ENCODE peak calls at places on chromosomes 4 and X, in four cellular contexts. One of them, this sample, is unnamed.

GRCh38 chrX:153649915-153650782 is 3.1 kb downstream of the DUSP9 start:
- DNase-seq in ascending aorta: peak; percentile 52
- DNase-seq in neural progenitor cell: no peak
- DNase-seq in fibroblast of lung: no peak
- DNase-seq in this sample: no peak

GRCh38 chr4:150931796-150932195 is 83.3 kb downstream of the LRBA start:
- DNase-seq in fibroblast of lung: no peak
- DNase-seq in ascending aorta: no peak
- DNase-seq in neural progenitor cell: no peak
- DNase-seq in this sample: no peak

GRCh38 chrX:80879143-80879542 is 69.5 kb upstream of the BRWD3 start:
- DNase-seq in fibroblast of lung: no peak
- DNase-seq in ascending aorta: no peak
- DNase-seq in neural progenitor cell: no peak
- DNase-seq in this sample: no peak

GRCh38 chrX:64642482-64642881 is 247.2 kb upstream of the MTMR8 start:
- DNase-seq in fibroblast of lung: no peak
- DNase-seq in ascending aorta: no peak
- DNase-seq in neural progenitor cell: peak; percentile 12
- DNase-seq in this sample: no peak

GRCh38 chrX:50448565-50448964 is 22.1 kb downstream of the DGKK start:
- DNase-seq in fibroblast of lung: no peak
- DNase-seq in neural progenitor cell: no peak
- DNase-seq in ascending aorta: no peak
- DNase-seq in this sample: no peak

GRCh38 chr4:182343435-182343834 is 100.2 kb downstream of the TENM3 start:
- DNase-seq in fibroblast of lung: no peak
- DNase-seq in ascending aorta: no peak
- DNase-seq in neural progenitor cell: peak; percentile 54
- DNase-seq in this sample: no peak

GRCh38 chr4:7156273-7157139 is 35.8 kb upstream of the SORCS2 start:
- DNase-seq in ascending aorta: peak; percentile 56
- DNase-seq in neural progenitor cell: peak; percentile 73
- DNase-seq in fibroblast of lung: peak; percentile 37
- DNase-seq in this sample: no peak

GRCh38 chrX:106484233-106484632 is 127.5 kb upstream of the RADX start:
- DNase-seq in neural progenitor cell: no peak
- DNase-seq in ascending aorta: no peak
- DNase-seq in fibroblast of lung: no peak
- DNase-seq in this sample: no peak

GRCh38 chrX:71191253-71191652 is 31.8 kb upstream of the GJB1 start:
- DNase-seq in fibroblast of lung: no peak
- DNase-seq in ascending aorta: no peak
- DNase-seq in neural progenitor cell: no peak
- DNase-seq in this sample: no peak

GRCh38 chr4:103374773-103375172 is 176.6 kb upstream of the CENPE start:
- DNase-seq in neural progenitor cell: no peak
- DNase-seq in ascending aorta: no peak
- DNase-seq in fibroblast of lung: no peak
- DNase-seq in this sample: no peak

GRCh38 chr4:114729339-114729738 is 130.7 kb downstream of the UGT8 start:
- DNase-seq in ascending aorta: no peak
- DNase-seq in fibroblast of lung: no peak
- DNase-seq in neural progenitor cell: peak; percentile 8
- DNase-seq in this sample: no peak

DNA sequence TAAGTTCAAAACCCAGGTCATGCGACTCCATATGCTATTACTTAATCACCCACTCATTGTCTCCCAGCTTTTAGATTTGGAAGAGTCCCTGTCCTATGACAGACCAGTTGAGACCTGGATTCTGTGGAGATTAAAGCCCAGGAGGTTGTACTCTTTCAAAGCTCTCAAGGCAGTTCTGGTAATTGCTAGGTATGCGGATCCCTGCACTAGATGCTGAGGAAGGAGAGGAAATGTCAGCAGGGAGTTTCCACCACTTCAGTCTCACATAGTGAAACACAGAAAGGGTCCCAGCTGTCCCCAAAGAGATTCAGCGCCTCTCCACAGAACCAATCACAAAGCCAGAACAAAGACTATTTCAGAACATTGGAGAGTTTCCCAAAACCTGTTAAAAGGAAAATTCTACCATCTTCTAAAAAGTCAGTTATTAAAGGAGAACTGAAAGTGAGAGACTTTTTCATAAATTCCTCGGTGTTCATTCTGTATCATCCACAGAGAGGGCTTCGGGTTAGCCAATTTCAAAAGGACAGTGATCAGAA is 53.4 kb downstream of the IRF2 start:
- DNase-seq in ascending aorta: no peak
- DNase-seq in neural progenitor cell: peak; percentile 29
- DNase-seq in fibroblast of lung: no peak
- DNase-seq in this sample: no peak
- H3K4me3 ChIP-seq in ascending aorta: no peak overlapping the region
- H3K4me3 ChIP-seq in neural progenitor cell: no peak overlapping the region
- H3K4me3 ChIP-seq in fibroblast of lung: no peak overlapping the region
- H3K4me3 ChIP-seq in this sample: no peak overlapping the region

GRCh38 chrX:140505421-140506337 is 810 bp upstream of the SOX3 start:
- DNase-seq in fibroblast of lung: no peak
- DNase-seq in ascending aorta: no peak
- DNase-seq in neural progenitor cell: peak; percentile 72
- DNase-seq in this sample: no peak

GRCh38 chrX:140509468-140510305 is 4.8 kb upstream of the SOX3 start:
- DNase-seq in neural progenitor cell: peak; percentile 24
- DNase-seq in ascending aorta: no peak
- DNase-seq in fibroblast of lung: no peak
- DNase-seq in this sample: no peak

GRCh38 chrX:140508958-140509357 is 4.1 kb upstream of the SOX3 start:
- DNase-seq in ascending aorta: no peak
- DNase-seq in fibroblast of lung: no peak
- DNase-seq in neural progenitor cell: peak; percentile 36
- DNase-seq in this sample: no peak

GRCh38 chrX:140507982-140508305 is 3.1 kb upstream of the SOX3 start:
- DNase-seq in ascending aorta: no peak
- DNase-seq in fibroblast of lung: no peak
- DNase-seq in neural progenitor cell: peak; percentile 92
- DNase-seq in this sample: peak; percentile 35

GRCh38 chrX:140507223-140507981 is 2.5 kb upstream of the SOX3 start:
- DNase-seq in ascending aorta: no peak
- DNase-seq in neural progenitor cell: peak; percentile 44
- DNase-seq in fibroblast of lung: no peak
- DNase-seq in this sample: no peak
- H3K4me3 ChIP-seq in ascending aorta: no peak overlapping the region
- H3K4me3 ChIP-seq in neural progenitor cell: peak overlapping the region; percentile 78
- H3K4me3 ChIP-seq in fibroblast of lung: no peak overlapping the region
- H3K4me3 ChIP-seq in this sample: no peak overlapping the region

GRCh38 chr4:98653890-98654867 is 4.2 kb downstream of the TSPAN5 start:
- DNase-seq in ascending aorta: no peak
- DNase-seq in neural progenitor cell: no peak
- DNase-seq in fibroblast of lung: peak; percentile 99
- DNase-seq in this sample: peak; percentile 94
- H3K4me3 ChIP-seq in ascending aorta: no peak overlapping the region
- H3K4me3 ChIP-seq in neural progenitor cell: no peak overlapping the region
- H3K4me3 ChIP-seq in fibroblast of lung: peak overlapping the region; percentile 82
- H3K4me3 ChIP-seq in this sample: peak overlapping the region; percentile 94

GRCh38 chr4:119046263-119046662 is 89.4 kb upstream of the MYOZ2 start:
- DNase-seq in neural progenitor cell: no peak
- DNase-seq in fibroblast of lung: no peak
- DNase-seq in ascending aorta: peak; percentile 95
- DNase-seq in this sample: no peak
- H3K4me3 ChIP-seq in neural progenitor cell: no peak overlapping the region
- H3K4me3 ChIP-seq in fibroblast of lung: no peak overlapping the region
- H3K4me3 ChIP-seq in ascending aorta: no peak overlapping the region
- H3K4me3 ChIP-seq in this sample: no peak overlapping the region

GRCh38 chr4:186669159-186669720 is 54.4 kb downstream of the FAT1 start:
- DNase-seq in ascending aorta: no peak
- DNase-seq in fibroblast of lung: peak; percentile 78
- DNase-seq in neural progenitor cell: peak; percentile 41
- DNase-seq in this sample: peak; percentile 78
- H3K4me3 ChIP-seq in ascending aorta: no peak overlapping the region
- H3K4me3 ChIP-seq in fibroblast of lung: no peak overlapping the region
- H3K4me3 ChIP-seq in neural progenitor cell: no peak overlapping the region
- H3K4me3 ChIP-seq in this sample: no peak overlapping the region

GRCh38 chrX:74423289-74423985 is 2.1 kb downstream of the SLC16A2 start:
- DNase-seq in ascending aorta: no peak
- DNase-seq in fibroblast of lung: no peak
- DNase-seq in neural progenitor cell: no peak
- DNase-seq in this sample: no peak
- H3K4me3 ChIP-seq in ascending aorta: no peak overlapping the region
- H3K4me3 ChIP-seq in fibroblast of lung: no peak overlapping the region
- H3K4me3 ChIP-seq in neural progenitor cell: no peak overlapping the region
- H3K4me3 ChIP-seq in this sample: peak overlapping the region; percentile 50

GRCh38 chrX:10085223-10085622 is 71.6 kb upstream of the CLCN4 start:
- DNase-seq in fibroblast of lung: peak; percentile 9
- DNase-seq in neural progenitor cell: no peak
- DNase-seq in ascending aorta: no peak
- DNase-seq in this sample: no peak
- H3K4me3 ChIP-seq in fibroblast of lung: no peak overlapping the region
- H3K4me3 ChIP-seq in neural progenitor cell: no peak overlapping the region
- H3K4me3 ChIP-seq in ascending aorta: no peak overlapping the region
- H3K4me3 ChIP-seq in this sample: no peak overlapping the region

This sample was measured in astrocyte of the spinal cord.